ENCODE peak calls at places on chromosomes 16 and 17, in four cellular contexts. One of them, this sample, is unnamed. For H3K27me3, the result is how much of the 10 kb centered on the place peaks cover.

GRCh38 chr17:1764274-1764673 is 2.4 kb downstream of the SERPINF1 start:
- DNase-seq in adipocyte: peak
- DNase-seq in fibroblast of lung: peak
- DNase-seq in dorsolateral prefrontal cortex: no peak
- DNase-seq in this sample: peak

GRCh38 chr16:73233423-73233762 is 185.5 kb upstream of the ZFHX3 start:
- DNase-seq in adipocyte: no peak
- DNase-seq in fibroblast of lung: no peak
- DNase-seq in dorsolateral prefrontal cortex: no peak
- DNase-seq in this sample: no peak

GRCh38 chr17:78357687-78358537 is 2.0 kb downstream of the SOCS3 start:
- DNase-seq in adipocyte: no peak
- DNase-seq in fibroblast of lung: no peak
- DNase-seq in dorsolateral prefrontal cortex: no peak
- DNase-seq in this sample: no peak

GRCh38 chr17:68048996-68049395 is 13.5 kb downstream of the KPNA2 start:
- DNase-seq in adipocyte: no peak
- DNase-seq in fibroblast of lung: no peak
- DNase-seq in dorsolateral prefrontal cortex: no peak
- DNase-seq in this sample: no peak

GRCh38 chr16:53545433-53545832 is 42.4 kb upstream of the AKTIP start:
- DNase-seq in adipocyte: no peak
- DNase-seq in fibroblast of lung: no peak
- DNase-seq in dorsolateral prefrontal cortex: no peak
- DNase-seq in this sample: no peak

GRCh38 chr16:29674188-29674587 is 4.8 kb upstream of the QPRT start:
- DNase-seq in adipocyte: peak
- DNase-seq in fibroblast of lung: peak
- DNase-seq in dorsolateral prefrontal cortex: peak
- DNase-seq in this sample: no peak

GRCh38 chr16:60945225-60945624 is 1091.0 kb downstream of the CDH8 start:
- DNase-seq in adipocyte: peak
- DNase-seq in fibroblast of lung: no peak
- DNase-seq in dorsolateral prefrontal cortex: no peak
- DNase-seq in this sample: no peak

GRCh38 chr17:68542698-68543463 is 30.7 kb downstream of the PRKAR1A start:
- DNase-seq in adipocyte: no peak
- DNase-seq in fibroblast of lung: no peak
- DNase-seq in dorsolateral prefrontal cortex: no peak
- DNase-seq in this sample: no peak

GRCh38 chr16:27245276-27246231 is 23.0 kb downstream of the NSMCE1 start:
- DNase-seq in adipocyte: no peak
- DNase-seq in fibroblast of lung: peak
- DNase-seq in dorsolateral prefrontal cortex: peak
- DNase-seq in this sample: peak

GRCh38 chr16:85447657-85448313 is 165.3 kb upstream of the GSE1 start:
- DNase-seq in adipocyte: no peak
- DNase-seq in fibroblast of lung: no peak
- DNase-seq in dorsolateral prefrontal cortex: no peak
- DNase-seq in this sample: no peak

GRCh38 chr16:5509794-5510193 is 412.2 kb upstream of the EEF2KMT start:
- DNase-seq in adipocyte: no peak
- DNase-seq in fibroblast of lung: no peak
- DNase-seq in dorsolateral prefrontal cortex: no peak
- DNase-seq in this sample: no peak

GRCh38 chr17:21374455-21375161 is 1.5 kb upstream of the KCNJ12 start:
- DNase-seq in adipocyte: no peak
- DNase-seq in fibroblast of lung: no peak
- DNase-seq in dorsolateral prefrontal cortex: no peak
- DNase-seq in this sample: no peak

GRCh38 chr17:44219636-44220210 is at the start of gene UBTF:
- DNase-seq in adipocyte: peak
- DNase-seq in fibroblast of lung: peak
- DNase-seq in dorsolateral prefrontal cortex: peak
- DNase-seq in this sample: peak

GRCh38 chr17:12973496-12974318 is 44.1 kb downstream of the ELAC2 start:
- DNase-seq in adipocyte: no peak
- DNase-seq in fibroblast of lung: no peak
- DNase-seq in dorsolateral prefrontal cortex: peak
- DNase-seq in this sample: peak

GRCh38 chr17:77337150-77337549 is 196.4 kb downstream of the SEC14L1 start:
- DNase-seq in adipocyte: no peak
- DNase-seq in fibroblast of lung: no peak
- DNase-seq in dorsolateral prefrontal cortex: no peak
- DNase-seq in this sample: no peak

GRCh38 chr17:80053102-80053501 is 16.7 kb downstream of the CCDC40 start:
- DNase-seq in adipocyte: no peak
- DNase-seq in fibroblast of lung: no peak
- DNase-seq in dorsolateral prefrontal cortex: no peak
- DNase-seq in this sample: no peak

GRCh38 chr17:18191071-18191667 is 7.5 kb downstream of the ALKBH5 start:
- DNase-seq in adipocyte: peak
- DNase-seq in fibroblast of lung: peak
- DNase-seq in dorsolateral prefrontal cortex: no peak
- DNase-seq in this sample: no peak

GRCh38 chr16:87388818-87389134 is 3.4 kb upstream of the MAP1LC3B start:
- DNase-seq in adipocyte: no peak
- DNase-seq in fibroblast of lung: no peak
- DNase-seq in dorsolateral prefrontal cortex: no peak
- DNase-seq in this sample: no peak

GRCh38 chr16:87391950-87392822 is at the start of gene MAP1LC3B:
- DNase-seq in adipocyte: peak
- DNase-seq in fibroblast of lung: peak
- DNase-seq in dorsolateral prefrontal cortex: peak
- DNase-seq in this sample: peak

GRCh38 chr16:87389245-87389644 is 2.9 kb upstream of the MAP1LC3B start:
- DNase-seq in adipocyte: no peak
- DNase-seq in fibroblast of lung: no peak
- DNase-seq in dorsolateral prefrontal cortex: no peak
- DNase-seq in this sample: no peak

GRCh38 chr16:87391324-87391949 is 699 bp upstream of the MAP1LC3B start:
- DNase-seq in adipocyte: peak
- DNase-seq in fibroblast of lung: peak
- DNase-seq in dorsolateral prefrontal cortex: no peak
- DNase-seq in this sample: peak

GRCh38 chr16:87390641-87391323 is 1.4 kb upstream of the MAP1LC3B start:
- DNase-seq in adipocyte: no peak
- DNase-seq in fibroblast of lung: no peak
- DNase-seq in dorsolateral prefrontal cortex: no peak
- DNase-seq in this sample: peak
- H3K4me3 ChIP-seq in adipocyte: peak
- H3K4me3 ChIP-seq in fibroblast of lung: no peak
- H3K4me3 ChIP-seq in dorsolateral prefrontal cortex: peak
- H3K4me3 ChIP-seq in this sample: no peak

GRCh38 chr17:36682804-36683203 is 81.4 kb downstream of the MRM1 start:
- DNase-seq in adipocyte: no peak
- DNase-seq in fibroblast of lung: no peak
- DNase-seq in dorsolateral prefrontal cortex: no peak
- DNase-seq in this sample: no peak
- H3K27me3 ChIP-seq in adipocyte: under half
- H3K27me3 ChIP-seq in fibroblast of lung: under half
- H3K27me3 ChIP-seq in dorsolateral prefrontal cortex: under half
- H3K27me3 ChIP-seq in this sample: under half

GRCh38 chr16:54928016-54928356 is 2.7 kb upstream of the IRX5 start:
- DNase-seq in adipocyte: peak
- DNase-seq in fibroblast of lung: no peak
- DNase-seq in dorsolateral prefrontal cortex: no peak
- DNase-seq in this sample: no peak
- H3K4me3 ChIP-seq in adipocyte: peak
- H3K4me3 ChIP-seq in fibroblast of lung: no peak
- H3K4me3 ChIP-seq in dorsolateral prefrontal cortex: peak
- H3K4me3 ChIP-seq in this sample: peak

GRCh38 chr16:7304257-7304656 is 28.4 kb upstream of the RBFOX1 start:
- DNase-seq in adipocyte: no peak
- DNase-seq in fibroblast of lung: no peak
- DNase-seq in dorsolateral prefrontal cortex: peak
- DNase-seq in this sample: no peak

GRCh38 chr16:7304932-7305331 is 27.7 kb upstream of the RBFOX1 start:
- DNase-seq in adipocyte: no peak
- DNase-seq in fibroblast of lung: no peak
- DNase-seq in dorsolateral prefrontal cortex: no peak
- DNase-seq in this sample: no peak

GRCh38 chr16:7303677-7304200 is 28.9 kb upstream of the RBFOX1 start:
- DNase-seq in adipocyte: no peak
- DNase-seq in fibroblast of lung: no peak
- DNase-seq in dorsolateral prefrontal cortex: no peak
- DNase-seq in this sample: no peak

GRCh38 chr16:7303014-7303676 is 29.5 kb upstream of the RBFOX1 start:
- DNase-seq in adipocyte: no peak
- DNase-seq in fibroblast of lung: no peak
- DNase-seq in dorsolateral prefrontal cortex: peak
- DNase-seq in this sample: no peak
- H3K27me3 ChIP-seq in adipocyte: under half
- H3K27me3 ChIP-seq in fibroblast of lung: under half
- H3K27me3 ChIP-seq in dorsolateral prefrontal cortex: under half
- H3K27me3 ChIP-seq in this sample: under half

GRCh38 chr17:8672326-8672725 is 41.8 kb upstream of the MYH10 start:
- DNase-seq in adipocyte: no peak
- DNase-seq in fibroblast of lung: no peak
- DNase-seq in dorsolateral prefrontal cortex: no peak
- DNase-seq in this sample: no peak

GRCh38 chr17:8668181-8668740 is 37.7 kb upstream of the MYH10 start:
- DNase-seq in adipocyte: no peak
- DNase-seq in fibroblast of lung: no peak
- DNase-seq in dorsolateral prefrontal cortex: no peak
- DNase-seq in this sample: no peak

GRCh38 chr17:8673621-8674020 is 43.1 kb upstream of the MYH10 start:
- DNase-seq in adipocyte: peak
- DNase-seq in fibroblast of lung: no peak
- DNase-seq in dorsolateral prefrontal cortex: no peak
- DNase-seq in this sample: no peak

GRCh38 chr17:8674344-8675305 is 44.1 kb upstream of the MYH10 start:
- DNase-seq in adipocyte: no peak
- DNase-seq in fibroblast of lung: peak
- DNase-seq in dorsolateral prefrontal cortex: no peak
- DNase-seq in this sample: peak

GRCh38 chr17:8670486-8670885 is 40.0 kb upstream of the MYH10 start:
- DNase-seq in adipocyte: no peak
- DNase-seq in fibroblast of lung: no peak
- DNase-seq in dorsolateral prefrontal cortex: no peak
- DNase-seq in this sample: no peak
- H3K4me3 ChIP-seq in adipocyte: no peak
- H3K4me3 ChIP-seq in fibroblast of lung: no peak
- H3K4me3 ChIP-seq in dorsolateral prefrontal cortex: no peak
- H3K4me3 ChIP-seq in this sample: peak

DNA sequence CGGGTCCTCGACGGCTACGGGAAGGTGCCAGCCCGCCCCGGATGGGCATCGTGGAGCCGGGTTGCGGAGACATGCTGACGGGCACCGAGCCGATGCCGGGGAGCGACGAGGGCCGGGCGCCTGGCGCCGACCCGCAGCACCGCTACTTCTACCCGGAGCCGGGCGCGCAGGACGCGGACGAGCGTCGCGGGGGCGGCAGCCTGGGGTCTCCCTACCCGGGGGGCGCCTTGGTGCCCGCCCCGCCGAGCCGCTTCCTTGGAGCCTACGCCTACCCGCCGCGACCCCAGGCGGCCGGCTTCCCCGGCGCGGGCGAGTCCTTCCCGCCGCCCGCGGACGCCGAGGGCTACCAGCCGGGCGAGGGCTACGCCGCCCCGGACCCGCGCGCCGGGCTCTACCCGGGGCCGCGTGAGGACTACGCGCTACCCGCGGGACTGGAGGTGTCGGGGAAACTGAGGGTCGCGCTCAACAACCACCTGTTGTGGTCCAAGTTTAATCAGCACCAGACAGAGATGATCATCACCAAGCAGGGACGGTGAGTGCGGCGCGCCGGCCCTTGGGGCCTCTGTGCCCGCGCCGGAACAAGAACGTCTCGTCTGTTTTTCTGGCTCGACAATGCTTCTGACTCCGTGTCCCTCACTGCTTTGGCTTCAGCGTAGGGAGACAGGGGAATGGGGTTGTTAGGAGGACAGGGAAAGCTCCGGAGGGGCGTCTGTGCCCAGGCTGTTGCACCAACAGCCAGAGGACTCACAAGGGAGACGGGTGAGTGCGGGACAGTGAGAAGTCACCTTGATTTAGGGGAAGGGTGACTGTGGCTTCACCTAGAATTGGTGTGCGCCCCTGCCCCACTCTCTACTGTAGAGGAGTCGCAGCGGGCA is 615 bp downstream of the TBX21 start:
- DNase-seq in adipocyte: peak
- DNase-seq in fibroblast of lung: no peak
- DNase-seq in dorsolateral prefrontal cortex: no peak
- DNase-seq in this sample: peak
- H3K27me3 ChIP-seq in adipocyte: half or more
- H3K27me3 ChIP-seq in fibroblast of lung: half or more
- H3K27me3 ChIP-seq in dorsolateral prefrontal cortex: under half
- H3K27me3 ChIP-seq in this sample: under half

This sample was measured in aorta.